ENCODE peak calls at places on chromosomes 1 and 21, in ten cellular contexts. E is head of caudate nucleus, P is KBM-7, C is GM12891, A is tibial artery, I is hypothalamus, Z is fibroblast of lung, N is T follicular helper cell, K is NCI-H1694 treated with DMSO at 0.1 percent for 48 hours, D is NCI-H345. S is an unnamed sample.

GRCh38 chr1:110916669-110917306 is 43.8 kb downstream of the CD53 start:
- DNase-seq in A (no peak), C (peak; percentile 5), N (no peak), D (no peak), P (peak; percentile 63), K (no peak), E (no peak), I (no peak), Z (peak; percentile 0), S (no peak)

GRCh38 chr1:148372731-148373130 is 110.4 kb downstream of the PPIAL4G start:
- DNase-seq in A (no peak), N (peak; percentile 32), I (no peak), P (no peak), K (no peak), E (no peak), D (no peak), C (no peak), Z (no peak), S (no peak)

GRCh38 chr1:81678779-81679178 is 122.0 kb upstream of the ADGRL2 start:
- DNase-seq in A (no peak), D (no peak), E (no peak), Z (no peak), K (no peak), N (no peak), P (no peak), I (no peak), C (no peak), S (no peak)

GRCh38 chr1:71738256-71738655 is 544.1 kb downstream of the NEGR1 start:
- DNase-seq in E (no peak), Z (no peak), C (no peak), P (no peak), I (no peak), D (no peak), N (no peak), A (no peak), K (no peak), S (no peak)

GRCh38 chr21:34836103-34836932 is 167.5 kb downstream of the CLIC6 start:
- DNase-seq in A (peak; percentile 90), D (no peak), K (no peak), Z (peak; percentile 100), E (peak; percentile 43), N (no peak), C (no peak), P (peak; percentile 35), I (no peak), S (peak; percentile 6)

GRCh38 chr1:231036416-231036815 is 3.6 kb downstream of the FAM89A start:
- DNase-seq in D (no peak), I (no peak), E (no peak), P (peak; percentile 75), Z (peak; percentile 21), K (no peak), A (no peak), N (no peak), C (no peak), S (no peak)

GRCh38 chr1:8408151-8408839 is 90.4 kb downstream of the SLC45A1 start:
- DNase-seq in K (no peak), E (no peak), N (no peak), D (no peak), P (no peak), Z (peak; percentile 96), A (peak; percentile 76), I (no peak), C (no peak), S (no peak)

GRCh38 chr1:150152772-150153461 is 3.2 kb downstream of the PLEKHO1 start:
- DNase-seq in P (no peak), A (no peak), N (no peak), K (no peak), C (no peak), D (no peak), I (no peak), Z (peak; percentile 77), E (no peak), S (no peak)